ENCODE peak calls at places on chromosomes 4 and X, in four cellular contexts. T is astrocyte, R is fibroblast of lung, N is stomach. L is an unnamed sample. For H3K4me1, the result is how much of the 10 kb centered on the place peaks cover.

GRCh38 chr4:140004580-140005314 is 149.2 kb downstream of the MAML3 start:
- DNase-seq in N (peak), T (peak), R (peak), L (peak)

GRCh38 chr4:10157478-10158354 is 41.1 kb upstream of the WDR1 start:
- DNase-seq in T (peak), N (peak), R (peak), L (no peak)

GRCh38 chrX:34875204-34875603 is 67.4 kb upstream of the FAM47B start:
- DNase-seq in T (peak), R (peak), N (no peak), L (no peak)

GRCh38 chr4:68708566-68708965 is 38.1 kb upstream of the UGT2B15 start:
- DNase-seq in N (no peak), T (no peak), R (no peak), L (no peak)

GRCh38 chr4:151031831-151032605 is 16.9 kb upstream of the LRBA start:
- DNase-seq in R (peak), T (peak), N (no peak), L (no peak)

GRCh38 chr4:88985088-88985779 is 71.8 kb downstream of the FAM13A start:
- DNase-seq in R (peak), N (no peak), T (peak), L (no peak)

GRCh38 chr4:48228887-48229462 is 40.7 kb downstream of the TEC start:
- DNase-seq in N (no peak), T (no peak), R (no peak), L (no peak)

GRCh38 chr4:139171878-139172691 is 4.9 kb downstream of the ELF2 start:
- DNase-seq in R (peak), N (no peak), T (peak), L (no peak)

GRCh38 chr4:140014284-140014683 is 139.7 kb downstream of the MAML3 start:
- DNase-seq in N (no peak), T (peak), R (peak), L (no peak)

GRCh38 chr4:147772459-147772969 is 40.6 kb downstream of the ARHGAP10 start:
- DNase-seq in T (peak), R (peak), N (no peak), L (no peak)

GRCh38 chrX:19760345-19760744 is 127.1 kb downstream of the SH3KBP1 start:
- DNase-seq in R (no peak), T (no peak), N (no peak), L (no peak)

GRCh38 chr4:128635141-128635911 is 174.2 kb upstream of the JADE1 start:
- DNase-seq in R (peak), T (peak), N (peak), L (peak)

GRCh38 chr4:48329976-48330375 is 11.4 kb upstream of the SLAIN2 start:
- DNase-seq in T (peak), N (no peak), R (peak), L (no peak)

GRCh38 chr4:181078236-181078635 is 1165.0 kb upstream of the TENM3 start:
- DNase-seq in N (no peak), R (peak), T (peak), L (no peak)

GRCh38 chr4:51850294-51850693 is 7.3 kb downstream of the DCUN1D4 start:
- DNase-seq in T (no peak), N (no peak), R (no peak), L (no peak)
- H3K4me1 ChIP-seq in T (under half), N (under half), R (under half), L (under half)

DNA sequence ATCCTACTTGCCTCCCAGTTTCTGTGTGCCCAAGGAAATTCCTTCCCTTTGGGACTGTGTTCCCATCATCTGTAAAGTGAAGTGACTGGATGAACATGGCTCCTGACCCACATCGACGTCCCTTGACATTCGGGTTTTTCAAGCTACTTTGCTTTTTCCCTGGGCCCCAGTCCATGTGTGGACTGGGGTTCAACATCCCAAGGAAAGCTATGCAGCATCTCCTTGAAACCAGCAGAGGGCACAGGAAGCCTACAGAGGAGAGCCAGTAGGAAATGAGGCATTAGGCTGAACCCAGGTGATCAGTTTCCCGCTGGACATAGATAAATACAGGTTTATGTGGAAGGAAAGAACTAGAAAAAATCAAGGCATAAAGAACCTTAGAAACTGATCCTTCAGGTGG is 145.1 kb upstream of the ARHGEF9 start:
- DNase-seq in N (no peak), R (no peak), T (no peak), L (no peak)
- TF ChIP-seq CTCF in N (peak), R (peak), T (no peak), L (peak)

GRCh38 chr4:38318737-38319455 is 345.1 kb upstream of the KLF3 start:
- DNase-seq in T (peak), N (peak), R (peak), L (peak)
- H3K4me3 ChIP-seq in T (peak), N (peak), R (no peak), L (peak)

GRCh38 chr4:118957683-118958082 is 69.0 kb downstream of the SYNPO2 start:
- DNase-seq in R (no peak), T (peak), N (no peak), L (no peak)
- H3K4me1 ChIP-seq in R (under half), T (under half), N (under half), L (under half)